ENCODE peak calls at places on chromosomes 7 and 10, in four cellular contexts. S, P, W and L are unnamed samples.

GRCh38 chr10:69880301-69881081 is 78.8 kb downstream of the COL13A1 start:
- DNase-seq in S (no peak), P (no peak), W (no peak), L (no peak)

GRCh38 chr10:102167861-102168260 is 15.7 kb downstream of the NOLC1 start:
- DNase-seq in S (no peak), W (no peak), P (no peak), L (no peak)

GRCh38 chr10:110496553-110497437 is 912 bp upstream of the DUSP5 start:
- DNase-seq in W (no peak), S (no peak), P (peak), L (no peak)

GRCh38 chr10:93876391-93876790 is 17.4 kb upstream of the SLC35G1 start:
- DNase-seq in W (no peak), S (no peak), P (peak), L (no peak)

GRCh38 chr10:88880287-88881094 is 446 bp downstream of the STAMBPL1 start:
- DNase-seq in P (peak), W (peak), S (peak), L (peak)

GRCh38 chr7:137080516-137081203 is 212.2 kb downstream of the CHRM2 start:
- DNase-seq in P (peak), W (no peak), S (no peak), L (no peak)

GRCh38 chr10:64170791-64171190 is 649.6 kb downstream of the REEP3 start:
- DNase-seq in S (no peak), W (no peak), P (no peak), L (no peak)

GRCh38 chr10:100157140-100157539 is 28.7 kb downstream of the ERLIN1 start:
- DNase-seq in W (no peak), S (no peak), P (no peak), L (no peak)

GRCh38 chr7:149856-150636 is 42.3 kb upstream of the FAM20C start:
- DNase-seq in S (peak), W (peak), P (no peak), L (peak)

GRCh38 chr10:121926669-121927360 is 1.0 kb downstream of the ATE1 start:
- DNase-seq in W (no peak), P (peak), S (no peak), L (peak)

GRCh38 chr10:98858525-98858924 is 377.1 kb downstream of the HPSE2 start:
- DNase-seq in S (no peak), W (no peak), P (peak), L (no peak)

GRCh38 chr10:95414016-95414830 is 123.4 kb upstream of the PDLIM1 start:
- DNase-seq in S (no peak), W (no peak), P (no peak), L (no peak)

GRCh38 chr10:84405662-84406061 is 77.3 kb downstream of the CCSER2 start:
- DNase-seq in S (no peak), W (no peak), P (no peak), L (no peak)

GRCh38 chr7:157293413-157293788 is 43.4 kb upstream of the DNAJB6 start:
- DNase-seq in P (no peak), W (no peak), S (no peak), L (no peak)

GRCh38 chr10:88243847-88244730 is 339.0 kb downstream of the RNLS start:
- DNase-seq in S (no peak), P (no peak), W (peak), L (no peak)

GRCh38 chr10:45547207-45547606 is 125.4 kb downstream of the ZFAND4 start:
- DNase-seq in W (no peak), S (no peak), P (no peak), L (no peak)

GRCh38 chr10:7941576-7941975 is 112.9 kb upstream of the GATA3 start:
- DNase-seq in P (no peak), W (no peak), S (no peak), L (no peak)

GRCh38 chr7:44224216-44224950 is 23.6 kb downstream of the YKT6 start:
- DNase-seq in S (no peak), P (peak), W (no peak), L (no peak)

GRCh38 chr10:28300027-28300426 is 2.8 kb downstream of the MPP7 start:
- DNase-seq in P (no peak), S (no peak), W (no peak), L (peak)

GRCh38 chr10:112435013-112435619 is 11.6 kb downstream of the ZDHHC6 start:
- DNase-seq in W (no peak), S (no peak), P (peak), L (peak)

GRCh38 chr7:8197994-8198698 is 63.8 kb downstream of the ICA1 start:
- DNase-seq in S (no peak), P (no peak), W (no peak), L (no peak)

GRCh38 chr10:73183882-73184281 is 16.0 kb downstream of the FAM149B1 start:
- DNase-seq in S (no peak), P (no peak), W (no peak), L (no peak)

GRCh38 chr7:38615665-38616064 is 15.5 kb downstream of the AMPH start:
- DNase-seq in S (no peak), P (peak), W (no peak), L (no peak)

GRCh38 chr10:102710604-102711003 is 3.6 kb downstream of the ARL3 start:
- DNase-seq in W (no peak), S (no peak), P (no peak), L (no peak)

GRCh38 chr7:32163141-32163806 is 93.1 kb upstream of the PDE1C start:
- DNase-seq in P (peak), W (peak), S (no peak), L (no peak)

GRCh38 chr7:134337980-134338379 is 21.2 kb upstream of the SLC35B4 start:
- DNase-seq in W (no peak), S (no peak), P (no peak), L (no peak)